ENCODE peak calls at places on chromosome 19, in nine cellular contexts. W, N, B, T, P, Q, S, X and R are unnamed samples.

GRCh38 chr19:51784922-51785690 is 9.9 kb upstream of the FPR3 start:
- DNase-seq in W (peak), N (no peak), B (peak), T (peak), P (no peak), Q (no peak), S (peak), X (peak), R (no peak)

GRCh38 chr19:36151144-36152051 is 849 bp downstream of the COX7A1 start:
- DNase-seq in W (no peak), N (peak), B (no peak), T (no peak), P (no peak), Q (no peak), S (no peak), X (no peak), R (no peak)

GRCh38 chr19:44820648-44821609 is 12.0 kb downstream of the BCAM start:
- DNase-seq in W (no peak), N (peak), B (no peak), T (peak), P (no peak), Q (no peak), S (no peak), X (no peak), R (no peak)

GRCh38 chr19:53422551-53422950 is 9.2 kb upstream of the ZNF761 start:
- DNase-seq in W (no peak), N (no peak), B (no peak), T (no peak), P (no peak), Q (no peak), S (no peak), X (no peak), R (no peak)

GRCh38 chr19:18109731-18110671 is 12.4 kb downstream of the MAST3 start:
- DNase-seq in W (no peak), N (peak), B (peak), T (no peak), P (no peak), Q (no peak), S (no peak), X (no peak), R (no peak)

GRCh38 chr19:15222738-15223648 is 9.3 kb downstream of the EPHX3 start:
- DNase-seq in W (peak), N (peak), B (peak), T (peak), P (peak), Q (peak), S (peak), X (peak), R (no peak)

GRCh38 chr19:58396691-58397532 is 1.5 kb downstream of the RNF225 start:
- DNase-seq in W (no peak), N (no peak), B (no peak), T (no peak), P (no peak), Q (no peak), S (no peak), X (no peak), R (no peak)

GRCh38 chr19:45632468-45633196 is 6.6 kb downstream of the EML2 start:
- DNase-seq in W (peak), N (no peak), B (peak), T (peak), P (no peak), Q (peak), S (peak), X (peak), R (no peak)

GRCh38 chr19:58570770-58571574 is 2.2 kb downstream of the MZF1 start:
- DNase-seq in W (no peak), N (peak), B (no peak), T (no peak), P (no peak), Q (no peak), S (no peak), X (no peak), R (no peak)

GRCh38 chr19:45485301-45486077 is 11.4 kb downstream of the RTN2 start:
- DNase-seq in W (peak), N (peak), B (peak), T (peak), P (no peak), Q (peak), S (peak), X (peak), R (no peak)

GRCh38 chr19:12098040-12098439 is 33.5 kb downstream of the ZNF844 start:
- DNase-seq in W (no peak), N (no peak), B (no peak), T (no peak), P (no peak), Q (no peak), S (peak), X (no peak), R (no peak)

GRCh38 chr19:33344210-33344609 is 29.3 kb upstream of the CEBPG start:
- DNase-seq in W (no peak), N (no peak), B (no peak), T (no peak), P (no peak), Q (no peak), S (no peak), X (no peak), R (no peak)

GRCh38 chr19:39183100-39183499 is 13.7 kb upstream of the NCCRP1 start:
- DNase-seq in W (no peak), N (no peak), B (no peak), T (no peak), P (no peak), Q (no peak), S (peak), X (no peak), R (no peak)

DNA sequence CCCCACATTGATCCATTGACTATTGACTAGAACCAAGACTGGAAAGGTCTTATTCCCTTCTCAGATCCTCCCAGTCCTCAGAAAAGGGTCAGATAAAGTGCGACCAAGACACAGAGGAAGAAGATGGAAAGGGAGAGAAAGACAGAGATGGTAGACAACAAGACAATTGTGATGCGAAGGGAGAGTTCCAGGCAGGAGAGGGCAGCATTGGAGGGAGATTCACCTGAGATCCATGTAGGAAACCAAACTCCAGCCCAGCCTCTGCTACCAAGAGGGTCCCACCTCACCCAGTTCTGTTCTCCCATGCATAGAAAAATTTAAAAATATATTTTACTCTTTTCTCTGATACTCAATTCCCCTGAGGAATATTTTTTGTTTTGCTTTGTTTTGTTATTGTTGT is 67.3 kb upstream of the TSHZ3 start:
- DNase-seq in W (no peak), N (no peak), B (no peak), T (no peak), P (no peak), Q (no peak), S (no peak), X (no peak), R (no peak)
- TF ChIP-seq CTCF in W (no peak), N (no peak), B (no peak), T (no peak), P (no peak), Q (no peak), S (no peak), X (no peak), R (no peak)

GRCh38 chr19:48897181-48897580 is 1.4 kb downstream of the TULP2 start:
- DNase-seq in W (no peak), N (no peak), B (no peak), T (no peak), P (no peak), Q (no peak), S (no peak), X (no peak), R (no peak)

GRCh38 chr19:48895226-48895625 is 3.3 kb downstream of the TULP2 start:
- DNase-seq in W (no peak), N (no peak), B (no peak), T (no peak), P (no peak), Q (no peak), S (no peak), X (no peak), R (no peak)

GRCh38 chr19:48896191-48896720 is 2.3 kb downstream of the TULP2 start:
- DNase-seq in W (peak), N (peak), B (no peak), T (no peak), P (no peak), Q (no peak), S (no peak), X (no peak), R (no peak)

GRCh38 chr19:48900477-48901452 is 653 bp downstream of the NUCB1 start:
- DNase-seq in W (peak), N (peak), B (no peak), T (no peak), P (no peak), Q (no peak), S (peak), X (peak), R (no peak)

DNA sequence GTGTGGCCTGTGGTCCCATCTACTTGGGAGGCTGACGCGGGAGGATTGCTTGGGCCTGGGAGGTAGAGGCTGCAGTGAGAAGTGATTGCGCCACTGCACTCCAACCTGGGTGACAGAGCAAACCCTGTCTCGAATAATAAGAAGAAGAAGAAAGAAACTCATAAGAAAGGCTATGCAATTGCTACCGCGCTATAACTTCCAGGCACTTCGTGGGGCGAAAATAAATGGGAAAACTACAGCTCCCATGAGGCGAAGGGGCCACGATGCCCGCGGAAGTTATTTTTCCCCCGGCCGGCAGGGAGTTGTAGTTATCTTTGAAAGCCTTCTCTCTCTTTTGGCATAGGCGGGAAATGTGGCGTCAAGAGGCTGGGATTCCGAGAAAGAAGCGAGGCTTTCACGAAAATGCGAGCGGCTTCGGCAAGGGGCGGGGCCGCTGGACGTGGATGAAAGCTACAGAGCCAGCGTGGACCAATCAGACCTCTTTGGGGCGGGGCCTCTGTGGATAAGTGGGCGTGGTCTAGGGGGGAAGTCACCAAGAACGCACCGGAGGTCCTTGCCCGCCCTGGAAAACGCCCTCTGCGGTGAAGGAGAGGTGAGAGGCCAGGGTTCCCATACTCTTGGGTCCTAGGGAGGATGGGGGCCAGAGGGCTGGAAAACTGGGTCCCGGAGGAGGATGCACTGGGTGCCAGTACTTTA is at the start of gene NUCB1:
- DNase-seq in W (peak), N (peak), B (peak), T (peak), P (peak), Q (peak), S (peak), X (peak), R (no peak)
- TF ChIP-seq CTCF in W (peak), N (peak), B (no peak), T (peak), P (peak), Q (no peak), S (peak), X (no peak), R (no peak)

GRCh38 chr19:1069009-1069779 is 2.2 kb downstream of the ARHGAP45 start:
- DNase-seq in W (no peak), N (peak), B (peak), T (no peak), P (no peak), Q (no peak), S (no peak), X (no peak), R (no peak)
- TF ChIP-seq CTCF in W (no peak), N (peak), B (no peak), T (no peak), P (no peak), Q (no peak), S (no peak), X (no peak), R (no peak)

DNA sequence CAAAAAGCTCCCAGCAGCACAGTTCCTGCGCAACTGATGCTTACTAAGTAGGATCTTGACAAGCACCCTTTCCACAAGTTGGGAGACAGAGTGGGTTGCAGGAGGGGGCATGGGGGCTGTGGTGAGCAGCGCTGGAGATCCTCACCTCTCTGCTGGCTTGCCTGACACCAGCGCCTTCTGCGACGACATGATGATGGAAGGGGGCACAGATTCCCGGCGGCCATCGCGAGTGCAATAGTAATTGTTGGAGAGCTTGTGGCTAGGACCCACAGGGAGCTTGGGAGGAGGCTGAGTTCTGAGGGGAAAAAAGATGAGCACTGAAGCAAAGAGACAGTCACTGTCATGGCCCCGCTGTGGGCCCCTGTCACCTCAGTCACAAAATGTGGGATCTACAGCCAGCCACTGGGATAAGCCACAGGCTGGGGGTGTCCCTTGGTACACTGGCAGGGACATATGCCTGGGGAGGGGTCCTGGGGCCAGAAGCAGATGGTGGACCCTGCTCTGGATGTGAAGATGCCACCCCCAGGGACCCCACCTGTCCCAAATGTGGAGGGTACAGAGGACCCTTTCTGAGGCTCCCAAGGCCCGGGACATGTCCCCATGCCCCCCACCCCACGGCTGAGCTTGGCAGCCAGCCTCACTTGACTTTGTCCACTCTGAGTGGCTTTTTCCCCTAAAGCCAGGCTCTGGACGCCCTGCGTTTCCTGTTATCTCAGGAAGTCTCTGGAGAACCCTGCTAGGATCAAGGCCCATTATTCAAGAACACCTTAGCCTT is 4.6 kb downstream of the NDUFA7 start:
- DNase-seq in W (no peak), N (no peak), B (no peak), T (no peak), P (no peak), Q (no peak), S (no peak), X (no peak), R (no peak)
- TF ChIP-seq CTCF in W (no peak), N (no peak), B (no peak), T (no peak), P (no peak), Q (no peak), S (no peak), X (no peak), R (no peak)

DNA sequence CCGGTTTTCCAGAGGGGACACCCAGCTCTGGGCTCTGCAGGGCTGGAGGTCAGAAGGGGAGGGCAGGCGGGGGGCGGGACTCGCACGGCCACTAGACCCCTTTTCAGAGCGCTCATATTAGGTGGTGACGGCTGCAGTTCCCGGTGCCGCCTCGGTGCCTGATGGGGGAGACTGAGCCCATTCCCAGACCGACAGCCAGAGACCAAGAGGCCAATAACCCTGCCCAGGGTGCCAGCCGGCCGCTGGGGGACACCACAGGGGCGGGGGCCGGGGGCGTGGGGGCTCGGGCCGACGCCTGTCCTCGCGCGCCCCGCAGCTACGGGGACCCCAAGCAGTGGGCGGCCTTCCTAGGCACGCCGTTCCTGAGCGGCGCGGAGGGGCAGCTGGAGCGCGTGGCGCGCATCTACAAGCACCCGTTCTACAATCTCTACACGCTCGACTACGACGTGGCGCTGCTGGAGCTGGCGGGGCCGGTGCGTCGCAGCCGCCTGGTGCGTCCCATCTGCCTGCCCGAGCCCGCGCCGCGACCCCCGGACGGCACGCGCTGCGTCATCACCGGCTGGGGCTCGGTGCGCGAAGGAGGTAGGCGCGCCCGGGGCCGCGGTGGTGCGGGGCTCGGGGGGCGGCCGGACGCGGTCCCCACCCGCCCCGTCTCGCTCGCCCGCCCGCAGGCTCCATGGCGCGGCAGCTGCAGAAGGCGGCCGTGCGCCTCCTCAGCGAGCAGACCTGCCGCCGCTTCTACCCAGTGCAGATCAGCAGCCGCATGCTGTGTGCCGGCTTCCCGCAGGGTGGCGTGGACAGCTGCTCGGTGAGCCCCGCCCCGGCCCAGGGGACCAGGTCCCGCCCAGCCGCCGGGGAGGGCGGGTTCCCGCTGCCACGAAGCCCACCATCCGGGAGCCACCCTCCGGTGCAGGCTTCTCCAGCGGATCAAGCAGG is 2.4 kb downstream of the TIMM13 start:
- DNase-seq in W (peak), N (peak), B (no peak), T (peak), P (no peak), Q (peak), S (no peak), X (peak), R (no peak)
- TF ChIP-seq CTCF in W (peak), N (peak), B (no peak), T (peak), P (peak), Q (peak), S (peak), X (no peak), R (no peak)